ENCODE peak calls at places on chromosome 14, in eight cellular contexts. B is testis, X is fibroblast of lung, D is GM06990, P is IMR-90, T is astrocyte, C is AG10803, K is OCI-LY7. V is an unnamed sample.

GRCh38 chr14:105945891-105946290 is 419.5 kb downstream of the TMEM121 start:
- DNase-seq in B (no peak), X (no peak), D (no peak), P (no peak), T (no peak), C (no peak), K (no peak), V (no peak)

GRCh38 chr14:58866386-58866785 is 228.6 kb downstream of the DACT1 start:
- DNase-seq in B (no peak), X (no peak), D (no peak), P (no peak), T (no peak), C (peak; percentile 45), K (no peak), V (no peak)

GRCh38 chr14:104253901-104254353 is 115.5 kb downstream of the KIF26A start:
- DNase-seq in B (no peak), X (no peak), D (no peak), P (no peak), T (no peak), C (no peak), K (no peak), V (no peak)

GRCh38 chr14:76908834-76909233 is 82.6 kb downstream of the LRRC74A start:
- DNase-seq in B (no peak), X (no peak), D (peak; percentile 70), P (no peak), T (no peak), C (no peak), K (peak; percentile 50), V (no peak)

GRCh38 chr14:72444701-72445100 is 449.2 kb downstream of the DPF3 start:
- DNase-seq in B (no peak), X (no peak), D (no peak), P (peak; percentile 13), T (peak; percentile 67), C (no peak), K (no peak), V (peak; percentile 7)

GRCh38 chr14:100285021-100285912 is 21.0 kb downstream of the SLC25A29 start:
- DNase-seq in B (peak; percentile 71), X (peak; percentile 53), D (peak; percentile 84), P (peak; percentile 32), T (no peak), C (peak; percentile 66), K (peak; percentile 82), V (peak; percentile 40)

GRCh38 chr14:103905861-103906456 is 22.3 kb upstream of the TDRD9 start:
- DNase-seq in B (no peak), X (no peak), D (no peak), P (no peak), T (no peak), C (no peak), K (no peak), V (no peak)

GRCh38 chr14:27553820-27554219 is 956.0 kb upstream of the NOVA1 start:
- DNase-seq in B (no peak), X (peak; percentile 0), D (no peak), P (no peak), T (no peak), C (no peak), K (no peak), V (peak; percentile 26)

GRCh38 chr14:21703357-21704339 is 30.0 kb upstream of the OR4E1 start:
- DNase-seq in B (no peak), X (no peak), D (no peak), P (no peak), T (no peak), C (no peak), K (peak; percentile 4), V (peak; percentile 8)

GRCh38 chr14:27881646-27882045 is 884.9 kb upstream of the FOXG1 start:
- DNase-seq in B (no peak), X (no peak), D (no peak), P (no peak), T (no peak), C (no peak), K (no peak), V (no peak)

GRCh38 chr14:99531221-99532096 is 50.2 kb downstream of the CCNK start:
- DNase-seq in B (no peak), X (peak; percentile 62), D (no peak), P (peak; percentile 81), T (peak; percentile 83), C (peak; percentile 77), K (no peak), V (peak; percentile 28)

GRCh38 chr14:35535794-35536112 is 1.8 kb downstream of the INSM2 start:
- DNase-seq in B (no peak), X (no peak), D (no peak), P (no peak), T (no peak), C (no peak), K (no peak), V (no peak)

GRCh38 chr14:100246809-100247428 is 8.0 kb downstream of the YY1 start:
- DNase-seq in B (no peak), X (peak; percentile 43), D (no peak), P (peak; percentile 47), T (no peak), C (peak; percentile 34), K (peak; percentile 53), V (peak; percentile 60)

GRCh38 chr14:35387209-35387608 is 17.3 kb downstream of the NFKBIA start:
- DNase-seq in B (no peak), X (no peak), D (no peak), P (no peak), T (no peak), C (no peak), K (no peak), V (no peak)

GRCh38 chr14:39175445-39176262 is 600 bp downstream of the PNN start:
- DNase-seq in B (peak; percentile 65), X (no peak), D (peak; percentile 80), P (peak; percentile 21), T (peak; percentile 23), C (peak; percentile 29), K (peak; percentile 68), V (peak; percentile 26)

DNA sequence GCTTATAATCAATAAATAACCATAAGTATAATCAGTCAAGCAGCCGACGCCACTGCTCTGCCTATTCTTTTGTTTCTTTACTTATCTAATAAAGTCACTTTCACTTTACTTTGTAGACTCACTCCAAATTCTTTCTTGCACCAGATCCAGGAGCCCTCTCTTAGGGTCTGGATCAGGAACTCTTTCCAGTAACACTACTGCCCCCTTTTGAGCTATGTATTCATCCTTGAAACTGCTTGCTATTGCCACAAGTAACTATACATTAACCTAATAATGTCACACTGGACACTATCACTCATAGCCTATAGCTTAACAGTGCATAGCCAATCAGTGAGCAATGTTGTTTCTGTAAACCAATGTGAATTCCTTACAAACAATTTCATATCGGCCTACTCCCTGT is 2.8 kb upstream of the NID2 start:
- DNase-seq in B (no peak), X (peak; percentile 83), D (no peak), P (peak; percentile 57), T (peak; percentile 29), C (no peak), K (no peak), V (peak; percentile 61)
- TF ChIP-seq CTCF in B (no peak), X (no peak), D (no peak), P (peak; percentile 38), T (peak; percentile 28), C (peak; percentile 36), K (peak; percentile 20), V (peak; percentile 32)

DNA sequence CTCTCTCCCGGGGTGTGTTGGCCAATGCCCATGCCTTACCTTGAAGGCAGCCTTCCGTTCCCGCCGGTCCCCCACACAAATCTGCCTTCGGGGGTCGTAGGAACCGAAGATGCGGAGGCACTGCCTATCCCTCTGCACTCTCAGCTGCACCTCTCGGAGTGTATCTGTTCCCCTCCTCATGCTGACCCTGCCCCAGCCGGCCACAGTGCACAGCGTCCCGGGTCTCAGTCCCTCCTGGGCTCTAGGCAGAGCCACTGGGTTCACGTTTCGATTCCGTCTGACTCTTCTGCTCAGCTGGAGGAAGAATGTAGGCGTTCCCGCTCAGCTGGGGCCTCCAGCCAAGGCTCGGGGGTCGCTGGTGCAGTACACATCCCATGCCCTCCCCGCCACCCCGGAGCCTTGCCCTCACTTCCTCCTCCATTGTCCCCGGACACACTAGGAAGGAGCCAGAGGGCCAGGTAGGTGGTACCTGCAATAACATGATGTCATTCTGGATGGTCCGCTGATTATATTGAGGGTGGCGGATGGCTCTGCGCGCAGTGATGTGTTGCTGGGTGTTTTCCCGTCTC is 1.8 kb downstream of the CTSG start:
- DNase-seq in B (no peak), X (no peak), D (no peak), P (no peak), T (no peak), C (no peak), K (no peak), V (no peak)
- H3K4me3 ChIP-seq in B (peak overlapping the region; percentile 27), X (no peak overlapping the region), D (no peak overlapping the region), P (no peak overlapping the region), T (no peak overlapping the region), C (no peak overlapping the region), K (no peak overlapping the region), V (no peak overlapping the region)

GRCh38 chr14:67529947-67530935 is 2.8 kb upstream of the PLEKHH1 start:
- DNase-seq in B (no peak), X (no peak), D (no peak), P (no peak), T (no peak), C (no peak), K (no peak), V (no peak)

GRCh38 chr14:67536087-67536486 is 3.0 kb downstream of the PLEKHH1 start:
- DNase-seq in B (no peak), X (no peak), D (no peak), P (no peak), T (no peak), C (no peak), K (no peak), V (no peak)

GRCh38 chr14:67532606-67532997 is 488 bp upstream of the PLEKHH1 start:
- DNase-seq in B (no peak), X (no peak), D (no peak), P (no peak), T (no peak), C (no peak), K (no peak), V (no peak)

GRCh38 chr14:67533754-67534085 is 630 bp downstream of the PLEKHH1 start:
- DNase-seq in B (no peak), X (no peak), D (no peak), P (no peak), T (no peak), C (no peak), K (no peak), V (no peak)

DNA sequence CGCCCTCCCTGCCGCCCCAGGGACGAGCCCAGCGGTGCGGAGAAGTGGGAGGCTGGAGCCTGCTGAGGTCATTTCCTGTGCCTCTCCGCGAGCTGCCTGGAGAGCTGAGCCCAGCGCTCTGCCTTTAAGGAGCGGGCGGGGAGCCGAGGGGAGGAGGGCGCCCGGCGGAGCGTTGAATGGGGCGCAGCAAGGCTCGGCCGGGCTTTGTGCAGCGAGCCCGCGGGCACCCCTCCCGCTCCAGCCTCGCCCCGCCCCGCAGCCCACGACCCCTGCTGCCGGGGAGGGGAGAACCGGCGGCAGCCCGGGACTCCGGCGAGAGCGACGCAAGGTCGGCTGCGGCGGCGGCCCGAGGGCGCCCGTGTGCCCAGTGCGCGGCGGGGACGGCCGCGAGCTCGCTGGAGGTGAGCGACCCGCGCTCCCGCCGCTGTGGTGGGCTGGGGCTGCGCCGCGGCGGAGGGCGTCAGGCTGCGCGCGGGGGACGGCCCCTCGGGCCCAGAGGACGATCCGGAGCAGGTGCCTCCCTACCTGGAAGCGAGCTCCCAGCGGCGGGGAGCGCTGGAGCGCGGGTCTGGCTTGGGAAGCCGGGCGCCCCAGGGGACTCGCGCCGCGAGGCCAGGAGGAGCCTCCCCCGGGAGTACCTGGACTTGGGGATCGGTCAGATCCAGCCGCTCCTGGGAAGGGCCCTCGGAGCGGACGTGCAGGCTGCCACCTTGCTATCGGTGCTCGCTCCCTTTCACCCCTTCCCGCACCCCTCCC is at the start of gene PLEKHH1:
- DNase-seq in B (peak; percentile 84), X (peak; percentile 51), D (peak; percentile 36), P (peak; percentile 57), T (peak; percentile 67), C (peak; percentile 59), K (no peak), V (peak; percentile 61)
- TF ChIP-seq CTCF in B (peak; percentile 1), X (no peak), D (no peak), P (no peak), T (no peak), C (no peak), K (no peak), V (no peak)

GRCh38 chr14:102554835-102555819 is 37.3 kb upstream of the RCOR1 start:
- DNase-seq in B (peak; percentile 51), X (peak; percentile 27), D (peak; percentile 63), P (no peak), T (no peak), C (peak; percentile 23), K (no peak), V (no peak)
- H3K4me3 ChIP-seq in B (peak overlapping the region; percentile 87), X (peak overlapping the region; percentile 58), D (peak overlapping the region; percentile 71), P (peak overlapping the region; percentile 73), T (peak overlapping the region; percentile 60), C (peak overlapping the region; percentile 60), K (peak overlapping the region; percentile 16), V (peak overlapping the region; percentile 49)